ENCODE peak calls at places on chromosome 5, in seven cellular contexts. K, F, R, W, S, B and P are unnamed samples. For H3K9me3, the result is how much of the 10 kb centered on the place peaks cover.

GRCh38 chr5:80034962-80035821 is at the start of gene THBS4:
- DNase-seq in K (no peak), F (no peak), R (no peak), W (peak), S (no peak), B (peak), P (peak)

GRCh38 chr5:15183520-15183919 is 311.9 kb upstream of the ANKH start:
- DNase-seq in K (peak), F (no peak), R (no peak), W (no peak), S (no peak), B (peak), P (no peak)

GRCh38 chr5:9348296-9348996 is 197.4 kb downstream of the SEMA5A start:
- DNase-seq in K (peak), F (peak), R (no peak), W (no peak), S (no peak), B (peak), P (no peak)

GRCh38 chr5:31786001-31786757 is 147.2 kb downstream of the PDZD2 start:
- DNase-seq in K (no peak), F (no peak), R (no peak), W (no peak), S (no peak), B (no peak), P (no peak)

GRCh38 chr5:138641547-138642298 is 66.5 kb upstream of the HSPA9 start:
- DNase-seq in K (peak), F (peak), R (peak), W (peak), S (peak), B (peak), P (peak)

GRCh38 chr5:170625221-170626165 is 121.7 kb downstream of the KCNIP1 start:
- DNase-seq in K (no peak), F (no peak), R (no peak), W (no peak), S (no peak), B (no peak), P (peak)

GRCh38 chr5:1522601-1523479 is 920 bp downstream of the LPCAT1 start:
- DNase-seq in K (no peak), F (no peak), R (peak), W (peak), S (peak), B (peak), P (peak)

GRCh38 chr5:62538017-62538942 is 40.3 kb upstream of the LRRC70 start:
- DNase-seq in K (peak), F (peak), R (no peak), W (peak), S (peak), B (peak), P (no peak)

GRCh38 chr5:122880749-122881148 is 35.3 kb downstream of the SNX24 start:
- DNase-seq in K (no peak), F (peak), R (no peak), W (no peak), S (no peak), B (peak), P (no peak)

GRCh38 chr5:130323804-130324454 is 419.7 kb downstream of the CHSY3 start:
- DNase-seq in K (no peak), F (peak), R (no peak), W (no peak), S (no peak), B (no peak), P (no peak)

GRCh38 chr5:24644757-24645156 is at the start of gene CDH10:
- DNase-seq in K (no peak), F (peak), R (peak), W (peak), S (no peak), B (peak), P (peak)

GRCh38 chr5:80184235-80185023 is 71.4 kb downstream of the SERINC5 start:
- DNase-seq in K (no peak), F (no peak), R (peak), W (peak), S (peak), B (no peak), P (peak)

GRCh38 chr5:123916331-123917121 is 404.5 kb downstream of the CSNK1G3 start:
- DNase-seq in K (peak), F (peak), R (no peak), W (peak), S (no peak), B (peak), P (no peak)

GRCh38 chr5:176739461-176740051 is 70.8 kb upstream of the UNC5A start:
- DNase-seq in K (no peak), F (no peak), R (no peak), W (no peak), S (no peak), B (no peak), P (no peak)

GRCh38 chr5:6704361-6704851 is 8.8 kb upstream of the TENT4A start:
- DNase-seq in K (peak), F (peak), R (peak), W (peak), S (no peak), B (peak), P (no peak)

GRCh38 chr5:76849767-76850291 is at the start of gene S100Z:
- DNase-seq in K (no peak), F (no peak), R (no peak), W (peak), S (peak), B (no peak), P (no peak)

GRCh38 chr5:55869847-55870246 is 18.7 kb downstream of the IL31RA start:
- DNase-seq in K (no peak), F (no peak), R (no peak), W (no peak), S (no peak), B (no peak), P (no peak)

GRCh38 chr5:74762599-74762998 is 4.3 kb downstream of the GFM2 start:
- DNase-seq in K (peak), F (peak), R (peak), W (peak), S (no peak), B (peak), P (no peak)

GRCh38 chr5:177189416-177189815 is 55.8 kb downstream of the NSD1 start:
- DNase-seq in K (peak), F (peak), R (no peak), W (no peak), S (no peak), B (peak), P (no peak)

GRCh38 chr5:176612855-176613254 is 2.9 kb upstream of the GPRIN1 start:
- DNase-seq in K (no peak), F (no peak), R (no peak), W (no peak), S (no peak), B (no peak), P (no peak)

GRCh38 chr5:36717131-36717530 is 110.7 kb downstream of the SLC1A3 start:
- DNase-seq in K (no peak), F (no peak), R (no peak), W (no peak), S (no peak), B (no peak), P (no peak)

GRCh38 chr5:74376187-74376586 is 264.3 kb downstream of the ENC1 start:
- DNase-seq in K (no peak), F (no peak), R (no peak), W (no peak), S (no peak), B (no peak), P (no peak)

GRCh38 chr5:72920690-72921089 is 35.2 kb upstream of the FCHO2 start:
- DNase-seq in K (peak), F (peak), R (no peak), W (no peak), S (no peak), B (peak), P (peak)

GRCh38 chr5:610744-611730 is 1.1 kb upstream of the CEP72 start:
- DNase-seq in K (no peak), F (no peak), R (no peak), W (no peak), S (no peak), B (no peak), P (no peak)

GRCh38 chr5:14574891-14575496 is 6.6 kb upstream of the OTULINL start:
- DNase-seq in K (no peak), F (no peak), R (no peak), W (no peak), S (no peak), B (no peak), P (no peak)

GRCh38 chr5:135319458-135319857 is 79.6 kb downstream of the MACROH2A1 start:
- DNase-seq in K (no peak), F (no peak), R (no peak), W (no peak), S (no peak), B (no peak), P (no peak)

DNA sequence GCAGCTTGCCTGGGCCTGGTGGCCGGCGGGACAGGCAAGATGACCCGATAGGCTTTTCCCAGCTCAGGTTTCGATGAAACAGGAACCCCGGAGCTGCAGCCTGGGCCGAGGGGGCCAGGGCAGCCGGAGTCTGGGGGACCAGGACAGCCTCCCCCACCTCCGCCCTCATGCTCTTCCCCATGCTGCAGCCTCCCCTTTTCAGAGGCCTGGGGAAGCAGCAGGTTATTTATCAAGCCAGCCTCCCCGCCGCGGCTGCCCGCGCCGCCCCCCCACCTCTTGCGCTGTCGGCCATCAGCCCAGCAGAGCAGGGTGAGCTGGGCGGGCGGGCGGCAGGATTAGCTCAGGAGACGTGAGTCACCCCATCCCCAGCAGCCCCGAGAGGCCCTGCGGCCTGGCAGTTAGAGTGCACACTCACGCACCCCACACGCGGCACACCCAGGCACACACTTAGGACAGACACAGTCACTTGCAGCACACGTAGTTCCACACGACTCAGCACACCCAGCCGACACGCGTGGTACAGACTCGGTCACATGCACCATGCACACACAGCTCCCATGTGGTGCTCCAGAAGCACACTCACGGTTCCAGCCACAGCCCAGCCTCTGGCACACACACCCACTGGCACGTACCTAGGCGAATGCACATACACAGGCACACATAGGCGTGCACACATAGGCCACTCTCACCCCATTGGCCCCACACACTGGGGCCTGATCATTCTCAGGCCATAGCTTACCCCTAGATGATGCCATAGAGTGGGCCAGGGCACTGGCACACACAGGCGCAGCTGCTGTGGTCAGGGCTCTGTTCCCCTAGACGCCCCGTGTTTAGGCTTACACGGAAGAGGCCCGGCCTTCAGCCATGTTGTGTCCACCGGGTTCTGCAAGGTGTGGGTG is 13.0 kb downstream of the CXXC5 start:
- DNase-seq in K (peak), F (peak), R (peak), W (peak), S (peak), B (peak), P (peak)
- H2AFZ ChIP-seq in K (peak), F (no peak), R (peak), W (no peak), S (no peak), B (no peak), P (no peak)

DNA sequence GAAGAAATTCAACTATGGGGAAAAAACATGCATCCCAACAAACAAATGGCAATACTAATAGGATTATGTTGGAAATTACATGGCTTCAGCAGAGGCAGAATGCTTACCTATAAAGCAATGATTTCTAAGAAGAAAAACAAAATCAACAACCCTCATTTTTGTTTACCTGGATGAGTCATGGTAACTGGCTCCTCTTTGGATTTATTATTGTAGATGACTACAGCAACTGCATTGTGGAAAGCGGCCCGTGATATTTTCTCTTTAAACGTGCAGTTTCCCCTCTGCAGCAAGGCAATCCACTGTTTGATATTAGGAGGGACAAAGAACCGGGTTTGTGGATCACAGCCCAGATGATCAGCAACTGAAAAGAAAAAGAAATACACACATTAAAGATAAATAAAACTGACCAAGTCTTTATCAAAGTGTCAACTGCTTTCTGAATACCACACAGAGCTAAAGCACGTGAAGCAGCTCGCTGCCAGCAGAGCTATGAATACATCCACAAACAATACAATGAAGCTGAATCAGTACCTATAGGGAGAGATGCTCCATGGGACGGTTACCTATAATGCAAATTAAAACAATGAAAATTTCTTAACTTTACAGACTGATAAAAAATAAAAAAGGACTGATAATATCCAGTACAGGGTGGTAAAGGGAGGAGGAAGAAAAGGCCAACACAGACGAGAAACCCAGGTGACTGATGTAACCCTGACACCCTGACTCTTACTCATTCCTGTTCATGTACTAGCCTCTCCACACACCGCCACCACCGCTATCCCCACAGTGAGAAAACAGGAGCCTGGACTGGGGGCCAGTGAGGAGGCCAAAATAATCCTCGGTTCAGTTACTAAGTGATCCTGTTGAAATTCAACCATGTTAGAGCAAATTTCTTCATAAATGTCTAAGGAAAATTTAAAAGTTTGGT is 31.0 kb downstream of the RNF130 start:
- DNase-seq in K (no peak), F (no peak), R (no peak), W (no peak), S (no peak), B (no peak), P (no peak)
- H3K4me3 ChIP-seq in K (no peak), F (no peak), R (no peak), W (no peak), S (no peak), B (no peak), P (no peak)

GRCh38 chr5:141355641-141356040 is 820 bp downstream of the PCDHGA4 start:
- DNase-seq in K (no peak), F (no peak), R (no peak), W (no peak), S (no peak), B (no peak), P (no peak)
- H3K9me3 ChIP-seq in K (half or more), F (under half), R (under half), W (under half), S (under half), B (under half), P (under half)

DNA sequence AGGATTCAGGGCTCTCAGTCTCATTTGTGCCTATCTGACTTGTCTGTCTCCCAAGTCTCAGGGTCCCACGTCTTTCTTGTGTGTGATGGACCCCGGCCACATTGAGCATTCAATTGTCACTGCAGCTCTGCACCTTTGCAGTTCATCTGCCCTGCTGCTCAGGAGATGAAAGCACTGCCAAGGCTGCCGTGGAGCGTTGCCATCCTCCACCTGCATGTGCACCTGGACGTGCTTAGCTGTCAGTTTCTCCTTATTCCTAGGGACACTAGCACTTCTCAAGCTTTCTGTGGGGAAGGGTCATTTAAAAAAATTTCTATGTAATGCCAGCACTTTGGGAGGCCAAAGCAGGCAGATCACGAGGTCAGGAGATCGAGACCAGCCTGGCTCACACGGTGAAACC is 22.8 kb upstream of the GFPT2 start:
- DNase-seq in K (no peak), F (no peak), R (no peak), W (no peak), S (no peak), B (no peak), P (no peak)
- H2AFZ ChIP-seq in K (no peak), F (no peak), R (no peak), W (no peak), S (no peak), B (no peak), P (no peak)

GRCh38 chr5:158881076-158881880 is 218.4 kb downstream of the EBF1 start:
- DNase-seq in K (no peak), F (no peak), R (no peak), W (no peak), S (no peak), B (no peak), P (peak)
- H3K4me3 ChIP-seq in K (no peak), F (no peak), R (no peak), W (no peak), S (no peak), B (no peak), P (no peak)

GRCh38 chr5:120544043-120544442 is 79.9 kb downstream of the PRR16 start:
- DNase-seq in K (peak), F (no peak), R (no peak), W (no peak), S (no peak), B (peak), P (no peak)

GRCh38 chr5:120545951-120546350 is 81.9 kb downstream of the PRR16 start:
- DNase-seq in K (peak), F (no peak), R (no peak), W (no peak), S (no peak), B (peak), P (no peak)

GRCh38 chr5:120546922-120547321 is 82.8 kb downstream of the PRR16 start:
- DNase-seq in K (no peak), F (no peak), R (no peak), W (no peak), S (no peak), B (no peak), P (no peak)

GRCh38 chr5:120540097-120540496 is 76.0 kb downstream of the PRR16 start:
- DNase-seq in K (no peak), F (no peak), R (no peak), W (no peak), S (no peak), B (no peak), P (no peak)

GRCh38 chr5:120545007-120545406 is 80.9 kb downstream of the PRR16 start:
- DNase-seq in K (no peak), F (no peak), R (no peak), W (no peak), S (no peak), B (peak), P (no peak)
- H3K9me3 ChIP-seq in K (under half), F (under half), R (under half), W (under half), S (under half), B (under half), P (under half)

GRCh38 chr5:67976812-67977455 is 238.6 kb upstream of the PIK3R1 start:
- DNase-seq in K (no peak), F (no peak), R (no peak), W (no peak), S (no peak), B (no peak), P (no peak)
- H2AFZ ChIP-seq in K (no peak), F (no peak), R (no peak), W (no peak), S (no peak), B (no peak), P (no peak)

GRCh38 chr5:79020861-79021561 is 35.9 kb upstream of the ARSB start:
- DNase-seq in K (peak), F (peak), R (peak), W (peak), S (peak), B (peak), P (peak)
- H3K4me3 ChIP-seq in K (peak), F (peak), R (no peak), W (no peak), S (no peak), B (peak), P (no peak)

GRCh38 chr5:140767444-140767843 is 18.5 kb upstream of the PCDHA1 start:
- DNase-seq in K (no peak), F (no peak), R (no peak), W (no peak), S (no peak), B (no peak), P (no peak)
- H3K9me3 ChIP-seq in K (under half), F (under half), R (half or more), W (under half), S (under half), B (under half), P (under half)